ENCODE peak calls at places on chromosome 7, in five cellular contexts. F is GM13976, O is HepG2, S is lower lobe of right lung, Y is WTC11. L is an unnamed sample.
A peak's percentile ranks its signal among the peaks of the same experiment; 100 is the strongest.

GRCh38 chr7:33776791-33777190 is 128.5 kb upstream of the BMPER start:
- DNase-seq in S (no peak), O (no peak), Y (no peak), F (no peak), L (no peak)

GRCh38 chr7:133957860-133958259 is 169.3 kb upstream of the LRGUK start:
- DNase-seq in S (no peak), O (no peak), Y (no peak), F (no peak), L (no peak)

GRCh38 chr7:13846386-13846785 is 143.1 kb downstream of the ETV1 start:
- DNase-seq in S (no peak), F (no peak), Y (no peak), O (no peak), L (no peak)

GRCh38 chr7:33130184-33130583 is 820 bp downstream of the BBS9 start:
- DNase-seq in F (no peak), O (no peak), S (no peak), Y (no peak), L (peak; percentile 31)

GRCh38 chr7:30988346-30989005 is 24.7 kb downstream of the GHRHR start:
- DNase-seq in F (no peak), O (no peak), S (peak; percentile 85), Y (peak; percentile 50), L (no peak)

GRCh38 chr7:95577137-95577536 is 19.2 kb downstream of the PDK4 start:
- DNase-seq in O (no peak), F (no peak), S (no peak), Y (peak; percentile 28), L (no peak)

GRCh38 chr7:39824801-39825200 is 125.3 kb upstream of the CDK13 start:
- DNase-seq in S (no peak), F (no peak), Y (no peak), O (no peak), L (no peak)

GRCh38 chr7:84612976-84613375 is 418.4 kb upstream of the SEMA3A start:
- DNase-seq in Y (no peak), O (no peak), F (no peak), S (no peak), L (no peak)

GRCh38 chr7:100247152-100247757 is 27.5 kb downstream of the PVRIG start:
- DNase-seq in Y (peak; percentile 75), S (no peak), O (peak; percentile 90), F (no peak), L (peak; percentile 27)

GRCh38 chr7:18053177-18053928 is 25.7 kb upstream of the PRPS1L1 start:
- DNase-seq in S (no peak), O (no peak), Y (no peak), F (no peak), L (no peak)

GRCh38 chr7:135095450-135095849 is 52.4 kb upstream of the TMEM140 start:
- DNase-seq in Y (no peak), O (no peak), F (no peak), S (no peak), L (no peak)

GRCh38 chr7:6637544-6638229 is 569 bp downstream of the ZNF316 start:
- DNase-seq in Y (peak; percentile 51), S (peak; percentile 59), F (peak; percentile 95), O (peak; percentile 39), L (peak; percentile 76)

GRCh38 chr7:151990567-151990966 is 34.3 kb downstream of the GALNTL5 start:
- DNase-seq in F (no peak), Y (no peak), S (no peak), O (no peak), L (no peak)

GRCh38 chr7:103637080-103637479 is 191.1 kb upstream of the SLC26A5 start:
- DNase-seq in O (no peak), F (no peak), S (no peak), Y (no peak), L (no peak)

GRCh38 chr7:28813238-28813962 is 144.7 kb downstream of the TRIL start:
- DNase-seq in F (no peak), Y (no peak), S (no peak), O (no peak), L (no peak)

GRCh38 chr7:112416127-112416526 is 34.1 kb upstream of the IFRD1 start:
- DNase-seq in S (no peak), O (no peak), Y (no peak), F (no peak), L (no peak)

GRCh38 chr7:84144480-84144879 is 50.1 kb downstream of the SEMA3A start:
- DNase-seq in S (no peak), F (no peak), Y (no peak), O (no peak), L (no peak)

GRCh38 chr7:151682831-151683614 is 163.3 kb upstream of the RHEB start:
- DNase-seq in O (no peak), S (no peak), Y (no peak), F (peak; percentile 15), L (no peak)

GRCh38 chr7:36287371-36288241 is 102.1 kb upstream of the ANLN start:
- DNase-seq in F (no peak), Y (no peak), O (peak; percentile 91), S (no peak), L (peak; percentile 53)

GRCh38 chr7:142349670-142350405 is 92.0 kb upstream of the PRSS58 start:
- DNase-seq in Y (no peak), S (no peak), O (no peak), F (no peak), L (no peak)

GRCh38 chr7:111301891-111302290 is 211.0 kb downstream of the LRRN3 start:
- DNase-seq in S (no peak), Y (no peak), F (no peak), O (no peak), L (no peak)
- TF ChIP-seq CTCF in S (no peak), Y (no peak), F (no peak), O (no peak), L (no peak)

GRCh38 chr7:130900471-130901076 is 166.6 kb upstream of the KLF14 start:
- DNase-seq in O (no peak), S (no peak), F (no peak), Y (no peak), L (no peak)

GRCh38 chr7:130902755-130903357 is 168.8 kb upstream of the KLF14 start:
- DNase-seq in O (no peak), F (no peak), Y (no peak), S (no peak), L (no peak)

GRCh38 chr7:130903358-130903974 is 169.5 kb upstream of the KLF14 start:
- DNase-seq in F (no peak), Y (no peak), S (no peak), O (no peak), L (no peak)

GRCh38 chr7:130899638-130900401 is 165.8 kb upstream of the KLF14 start:
- DNase-seq in O (peak; percentile 95), Y (no peak), F (no peak), S (no peak), L (no peak)

DNA sequence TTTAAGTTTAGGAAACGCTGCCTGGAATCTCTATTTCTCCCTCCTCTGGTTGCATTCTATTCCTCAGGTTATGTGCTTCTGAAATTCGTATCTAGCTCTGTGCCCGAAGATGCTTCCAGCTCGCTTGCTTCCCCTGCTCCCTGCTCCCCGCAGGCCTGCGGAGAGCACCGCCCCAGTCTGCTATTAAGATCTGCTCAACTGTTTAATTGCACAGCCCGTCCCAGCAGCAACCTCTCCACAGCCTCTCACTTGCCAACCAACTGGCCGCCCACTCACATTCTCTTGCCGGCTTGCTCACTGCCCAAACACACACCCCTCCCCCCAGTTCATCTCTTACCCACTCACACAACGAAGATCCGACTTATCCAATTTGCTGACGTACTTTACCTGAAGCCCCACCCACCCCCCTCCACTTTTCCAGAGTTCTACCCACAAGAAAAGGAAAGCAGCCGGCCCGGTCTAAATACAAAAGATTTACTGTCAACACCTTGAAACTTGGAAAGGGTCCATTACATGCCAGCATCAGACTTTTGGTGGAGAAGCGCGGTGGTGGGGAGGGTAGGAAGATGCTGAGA is 167.3 kb upstream of the KLF14 start:
- DNase-seq in S (peak; percentile 85), O (no peak), F (no peak), Y (no peak), L (no peak)
- TF ChIP-seq CTCF in S (no peak), O (no peak), F (no peak), Y (no peak), L (no peak)

GRCh38 chr7:42272793-42273665 is 36.0 kb upstream of the GLI3 start:
- DNase-seq in Y (peak; percentile 16), O (no peak), F (no peak), S (no peak), L (peak; percentile 2)
- TF ChIP-seq CTCF in Y (no peak), O (no peak), F (no peak), S (peak; percentile 16), L (no peak)

DNA sequence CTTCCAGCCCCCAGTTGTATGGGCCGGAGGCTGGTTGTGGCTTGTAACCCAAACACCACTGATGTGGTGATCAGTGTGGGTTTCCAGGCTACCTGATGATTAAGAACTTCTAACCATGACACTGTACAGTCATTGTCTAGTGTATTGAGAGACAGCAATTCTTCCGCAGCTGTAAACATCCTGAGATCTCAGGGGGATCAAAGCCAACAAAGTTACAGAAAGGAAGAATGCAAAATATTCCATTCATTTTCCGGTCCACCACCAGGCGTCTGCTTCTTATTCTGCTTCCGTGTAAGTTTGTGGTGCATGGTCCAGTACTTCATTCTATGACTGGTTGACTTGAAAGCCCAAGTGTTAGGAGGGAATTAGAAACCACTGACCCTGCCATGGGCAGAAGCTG is 10.3 kb upstream of the GLI3 start:
- DNase-seq in O (peak; percentile 19), F (no peak), S (no peak), Y (no peak), L (no peak)
- TF ChIP-seq CTCF in O (no peak), F (no peak), S (no peak), Y (no peak), L (no peak)

DNA sequence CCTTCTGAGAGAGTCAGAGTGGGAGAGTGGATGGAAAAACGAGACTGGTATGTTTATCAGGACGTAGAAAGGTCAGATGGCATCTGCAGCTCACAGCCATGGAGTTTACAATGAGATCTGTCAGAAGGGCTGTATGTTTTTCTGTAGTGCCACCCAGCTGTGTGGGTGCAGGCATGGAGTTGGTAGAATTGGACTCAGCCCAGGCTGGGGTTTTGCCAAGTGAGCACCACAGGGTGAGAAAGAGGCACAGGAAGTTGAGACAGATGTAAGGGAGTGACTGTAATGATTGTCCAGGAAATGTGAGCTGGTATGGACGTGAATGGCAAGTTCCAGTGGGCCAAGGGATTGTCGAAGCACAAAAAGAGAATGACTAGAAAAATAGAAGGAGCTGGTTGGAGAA is 9.1 kb upstream of the ZYX start:
- DNase-seq in S (peak; percentile 73), Y (no peak), F (no peak), O (no peak), L (peak; percentile 82)
- TF ChIP-seq CTCF in S (no peak), Y (no peak), F (no peak), O (no peak), L (no peak)

GRCh38 chr7:76224695-76225094 is 23.0 kb downstream of the SRRM3 start:
- DNase-seq in O (no peak), F (no peak), Y (no peak), S (no peak), L (no peak)
- TF ChIP-seq CTCF in O (no peak), F (no peak), Y (no peak), S (no peak), L (no peak)

DNA sequence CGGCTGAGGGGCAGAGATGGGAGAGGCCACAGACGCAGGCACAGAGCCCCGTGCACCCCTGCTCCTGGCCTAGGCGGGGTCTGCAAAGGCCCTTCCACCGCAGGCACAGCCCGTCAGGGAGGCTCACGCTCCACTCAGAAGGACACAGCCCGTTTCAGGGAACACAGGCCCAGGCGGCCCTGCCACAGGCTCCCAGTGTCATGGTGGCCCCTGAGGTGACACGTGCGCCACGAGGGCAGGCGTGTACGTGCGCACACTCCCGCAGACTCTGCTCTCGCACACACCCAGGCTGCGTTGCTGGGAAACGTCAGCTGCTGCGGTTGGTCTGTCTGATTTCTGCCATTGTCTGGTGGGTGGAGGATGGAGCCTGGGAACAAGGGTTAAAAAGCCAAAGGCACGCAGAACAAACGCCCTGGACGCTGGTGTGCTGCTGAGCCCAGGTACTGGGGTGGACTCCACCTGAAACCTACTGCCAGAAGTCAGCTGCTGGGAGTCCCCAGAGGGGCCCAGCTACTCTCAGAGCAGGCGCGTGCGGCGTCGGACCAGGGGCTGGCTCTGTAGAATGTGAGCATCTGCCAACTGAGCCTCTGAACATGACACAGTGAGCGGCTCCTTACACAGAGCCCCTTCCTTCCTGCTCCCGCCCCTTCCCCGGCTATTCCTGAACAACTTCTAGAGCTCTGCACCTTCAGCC is 13.1 kb downstream of the GPER1 start:
- DNase-seq in O (no peak), F (no peak), S (no peak), Y (no peak), L (no peak)
- TF ChIP-seq CTCF in O (no peak), F (no peak), S (no peak), Y (no peak), L (no peak)